ENCODE peak calls at places on chromosomes 7 and 10, in six cellular contexts. One of them, this sample, is unnamed.
A peak's percentile ranks its signal among the peaks of the same experiment; 100 is the strongest.

GRCh38 chr10:62560207-62560819 is 186.1 kb downstream of the ZNF365 start:
- DNase-seq in transverse colon: peak; percentile 16
- DNase-seq in B cell: no peak
- DNase-seq in GM03348: peak; percentile 78
- DNase-seq in hepatocyte: peak; percentile 30
- DNase-seq in lung: no peak
- DNase-seq in this sample: no peak

GRCh38 chr10:113053091-113053490 is 103.0 kb downstream of the TCF7L2 start:
- DNase-seq in lung: no peak
- DNase-seq in transverse colon: no peak
- DNase-seq in B cell: no peak
- DNase-seq in GM03348: no peak
- DNase-seq in hepatocyte: no peak
- DNase-seq in this sample: no peak

GRCh38 chr10:74928742-74929191 is 102.4 kb downstream of the KAT6B start:
- DNase-seq in lung: no peak
- DNase-seq in hepatocyte: no peak
- DNase-seq in B cell: no peak
- DNase-seq in transverse colon: no peak
- DNase-seq in GM03348: peak; percentile 34
- DNase-seq in this sample: no peak

GRCh38 chr7:155381852-155382801 is 75.8 kb upstream of the EN2 start:
- DNase-seq in transverse colon: no peak
- DNase-seq in GM03348: peak; percentile 48
- DNase-seq in hepatocyte: no peak
- DNase-seq in lung: no peak
- DNase-seq in B cell: no peak
- DNase-seq in this sample: no peak

GRCh38 chr10:68897336-68897741 is 3.8 kb upstream of the DDX50 start:
- DNase-seq in transverse colon: peak; percentile 53
- DNase-seq in lung: no peak
- DNase-seq in B cell: peak; percentile 31
- DNase-seq in GM03348: peak; percentile 78
- DNase-seq in hepatocyte: peak; percentile 80
- DNase-seq in this sample: peak; percentile 78

GRCh38 chr7:137916564-137916963 is 69.8 kb upstream of the DGKI start:
- DNase-seq in B cell: no peak
- DNase-seq in hepatocyte: no peak
- DNase-seq in transverse colon: no peak
- DNase-seq in lung: no peak
- DNase-seq in GM03348: no peak
- DNase-seq in this sample: no peak

GRCh38 chr7:130009848-130010688 is 41.1 kb downstream of the ZC3HC1 start:
- DNase-seq in B cell: no peak
- DNase-seq in hepatocyte: peak; percentile 59
- DNase-seq in GM03348: peak; percentile 81
- DNase-seq in transverse colon: peak; percentile 31
- DNase-seq in lung: no peak
- DNase-seq in this sample: peak; percentile 54

GRCh38 chr10:118106426-118106825 is 59.7 kb upstream of the RAB11FIP2 start:
- DNase-seq in B cell: no peak
- DNase-seq in lung: no peak
- DNase-seq in GM03348: peak; percentile 20
- DNase-seq in transverse colon: no peak
- DNase-seq in hepatocyte: peak; percentile 40
- DNase-seq in this sample: peak; percentile 45

GRCh38 chr10:58892039-58892665 is 284.3 kb upstream of the PHYHIPL start:
- DNase-seq in GM03348: peak; percentile 50
- DNase-seq in B cell: no peak
- DNase-seq in transverse colon: no peak
- DNase-seq in hepatocyte: no peak
- DNase-seq in lung: no peak
- DNase-seq in this sample: no peak

GRCh38 chr10:117163061-117163953 is 25.2 kb upstream of the VAX1 start:
- DNase-seq in hepatocyte: peak; percentile 41
- DNase-seq in B cell: peak; percentile 9
- DNase-seq in transverse colon: no peak
- DNase-seq in lung: no peak
- DNase-seq in GM03348: peak; percentile 29
- DNase-seq in this sample: no peak

GRCh38 chr7:33432825-33433224 is 303.5 kb downstream of the BBS9 start:
- DNase-seq in B cell: no peak
- DNase-seq in transverse colon: no peak
- DNase-seq in GM03348: no peak
- DNase-seq in hepatocyte: no peak
- DNase-seq in lung: no peak
- DNase-seq in this sample: no peak

GRCh38 chr7:21902240-21902639 is 43.5 kb downstream of the CDCA7L start:
- DNase-seq in GM03348: peak; percentile 33
- DNase-seq in transverse colon: no peak
- DNase-seq in hepatocyte: no peak
- DNase-seq in lung: no peak
- DNase-seq in B cell: no peak
- DNase-seq in this sample: no peak

GRCh38 chr7:8511810-8512209 is 78.4 kb downstream of the NXPH1 start:
- DNase-seq in lung: no peak
- DNase-seq in hepatocyte: no peak
- DNase-seq in B cell: no peak
- DNase-seq in transverse colon: no peak
- DNase-seq in GM03348: no peak
- DNase-seq in this sample: no peak

GRCh38 chr10:132429281-132430230 is 32.6 kb downstream of the PWWP2B start:
- DNase-seq in lung: no peak
- DNase-seq in transverse colon: peak; percentile 65
- DNase-seq in B cell: no peak
- DNase-seq in hepatocyte: no peak
- DNase-seq in GM03348: no peak
- DNase-seq in this sample: peak; percentile 31

GRCh38 chr7:151540146-151540545 is 20.5 kb upstream of the RHEB start:
- DNase-seq in B cell: no peak
- DNase-seq in lung: no peak
- DNase-seq in hepatocyte: no peak
- DNase-seq in transverse colon: no peak
- DNase-seq in GM03348: no peak
- DNase-seq in this sample: no peak

GRCh38 chr7:74401137-74401859 is 52.4 kb upstream of the GTF2IRD1 start:
- DNase-seq in lung: peak; percentile 64
- DNase-seq in GM03348: peak; percentile 86
- DNase-seq in hepatocyte: peak; percentile 81
- DNase-seq in transverse colon: peak; percentile 77
- DNase-seq in B cell: peak; percentile 81
- DNase-seq in this sample: peak; percentile 64

GRCh38 chr10:114174462-114175190 is 623 bp upstream of the CCDC186 start:
- DNase-seq in lung: peak; percentile 76
- DNase-seq in B cell: no peak
- DNase-seq in transverse colon: no peak
- DNase-seq in GM03348: no peak
- DNase-seq in hepatocyte: no peak
- DNase-seq in this sample: no peak